ENCODE peak calls at places on chromosome 18, in ten cellular contexts. Z, X, I, R, E, K, F, A, O and Y are unnamed samples.

GRCh38 chr18:23451491-23451890 is 1.6 kb upstream of the RIOK3 start:
- DNase-seq in O (no peak), E (no peak), R (no peak), F (no peak), X (no peak), A (no peak), K (no peak), Z (no peak), I (no peak), Y (no peak)

GRCh38 chr18:8177330-8178016 is 431.8 kb upstream of the RAB12 start:
- DNase-seq in K (no peak), X (no peak), I (no peak), F (no peak), Z (no peak), A (peak; percentile 83), E (no peak), R (no peak), O (no peak), Y (no peak)

GRCh38 chr18:50558948-50559749 is 738 bp upstream of the MAPK4 start:
- DNase-seq in F (no peak), O (no peak), Z (no peak), K (no peak), A (no peak), I (no peak), R (no peak), E (no peak), X (no peak), Y (no peak)

GRCh38 chr18:57150828-57151227 is 3.9 kb downstream of the BOD1L2 start:
- DNase-seq in R (no peak), A (no peak), Z (no peak), F (no peak), E (no peak), K (no peak), X (peak; percentile 20), I (no peak), O (no peak), Y (no peak)

GRCh38 chr18:79107886-79108285 is 38.7 kb downstream of the ATP9B start:
- DNase-seq in K (no peak), E (no peak), A (no peak), I (no peak), F (no peak), X (no peak), O (no peak), R (no peak), Z (no peak), Y (no peak)

GRCh38 chr18:26621161-26622026 is 73.0 kb upstream of the KCTD1 start:
- DNase-seq in R (peak; percentile 58), X (no peak), Z (no peak), A (peak; percentile 71), E (no peak), K (no peak), I (no peak), F (peak; percentile 21), O (peak; percentile 73), Y (no peak)

GRCh38 chr18:56921888-56922480 is 224.9 kb upstream of the BOD1L2 start:
- DNase-seq in A (peak; percentile 9), K (no peak), I (no peak), E (no peak), X (no peak), Z (no peak), F (no peak), R (no peak), O (no peak), Y (no peak)

GRCh38 chr18:66395671-66396218 is 208.1 kb downstream of the CDH19 start:
- DNase-seq in E (no peak), X (no peak), F (no peak), I (no peak), O (no peak), A (no peak), Z (no peak), K (no peak), R (no peak), Y (no peak)

GRCh38 chr18:75828379-75828778 is 400.9 kb upstream of the SMIM21 start:
- DNase-seq in F (no peak), Z (no peak), E (no peak), A (no peak), O (no peak), K (no peak), I (no peak), X (no peak), R (no peak), Y (no peak)

GRCh38 chr18:61108706-61109105 is 224.5 kb upstream of the CDH20 start:
- DNase-seq in Z (no peak), I (no peak), A (no peak), E (no peak), F (no peak), O (no peak), R (no peak), X (no peak), K (no peak), Y (no peak)

GRCh38 chr18:10421859-10422258 is 32.6 kb upstream of the APCDD1 start:
- DNase-seq in X (no peak), I (no peak), Z (no peak), K (no peak), A (peak; percentile 19), F (no peak), O (no peak), R (no peak), E (no peak), Y (no peak)